ENCODE peak calls at places on chromosome 5, in seven cellular contexts. F is activated effector memory CD4-positive, alpha-beta T cell treated with Interleukin-2 at 50 U/mL for 16 hours; T is HAP-1; V is neuronal stem cell; H is GM06990; J is left ventricle myocardium superior; G is HEK293T. O is an unnamed sample.

GRCh38 chr5:149274964-149275363 is 3.3 kb downstream of the AFAP1L1 start:
- DNase-seq in G (no peak), F (no peak), J (no peak), V (no peak), T (no peak), H (no peak), O (no peak)

GRCh38 chr5:32581010-32581785 is 4.2 kb upstream of the SUB1 start:
- DNase-seq in H (no peak), G (no peak), T (no peak), V (no peak), J (no peak), F (no peak), O (no peak)

GRCh38 chr5:174436805-174437204 is 287.6 kb upstream of the MSX2 start:
- DNase-seq in J (no peak), F (no peak), H (no peak), T (no peak), G (no peak), V (no peak), O (no peak)

GRCh38 chr5:138353550-138353893 is 1.0 kb downstream of the KDM3B start:
- DNase-seq in T (no peak), F (no peak), J (no peak), V (no peak), H (no peak), G (no peak), O (peak; percentile 32)

GRCh38 chr5:107646418-107646817 is 24.3 kb downstream of the EFNA5 start:
- DNase-seq in V (no peak), F (no peak), J (no peak), T (no peak), G (no peak), H (no peak), O (no peak)

GRCh38 chr5:145775893-145776444 is 59.2 kb downstream of the PRELID2 start:
- DNase-seq in V (no peak), J (no peak), F (no peak), H (no peak), T (no peak), G (no peak), O (no peak)

GRCh38 chr5:77560677-77561263 is 68.7 kb upstream of the WDR41 start:
- DNase-seq in F (no peak), H (peak; percentile 13), J (no peak), V (peak; percentile 24), T (peak; percentile 49), G (peak; percentile 42), O (no peak)

GRCh38 chr5:8956659-8957058 is 589.2 kb downstream of the SEMA5A start:
- DNase-seq in F (no peak), H (no peak), G (no peak), T (no peak), J (no peak), V (no peak), O (no peak)

GRCh38 chr5:174045470-174046025 is at the start of gene NSG2:
- DNase-seq in V (peak; percentile 90), J (peak; percentile 90), H (peak; percentile 74), G (peak; percentile 97), F (no peak), T (peak; percentile 83), O (no peak)

GRCh38 chr5:171888051-171888481 is 102.4 kb downstream of the SMIM23 start:
- DNase-seq in J (no peak), F (no peak), V (no peak), T (no peak), H (no peak), G (no peak), O (no peak)

GRCh38 chr5:120240716-120241115 is 223.4 kb upstream of the PRR16 start:
- DNase-seq in J (no peak), T (no peak), H (no peak), V (no peak), F (no peak), G (no peak), O (no peak)

GRCh38 chr5:16755641-16756040 is 138.8 kb upstream of the RETREG1 start:
- DNase-seq in V (no peak), T (no peak), G (no peak), F (no peak), J (no peak), H (no peak), O (no peak)

GRCh38 chr5:171427318-171428167 is 8.1 kb downstream of the FGF18 start:
- DNase-seq in V (no peak), F (no peak), H (no peak), G (no peak), T (no peak), J (peak; percentile 86), O (no peak)